ENCODE peak calls at places on chromosomes 4 and X, in seven cellular contexts. D is hippocampal formation; N is Ammon's horn; C is mesendoderm; Y is effector memory CD4-positive, alpha-beta T cell; I is suprapubic skin; H is NCI-H524 treated with DMSO at 0.1 percent for 48 hours. W is an unnamed sample.
A peak's percentile ranks its signal among the peaks of the same experiment; 100 is the strongest.

GRCh38 chr4:113447061-113447460 is 314.5 kb downstream of the CAMK2D start:
- DNase-seq in N (no peak), H (no peak), I (no peak), C (no peak), D (no peak), Y (no peak), W (no peak)

GRCh38 chr4:152591876-152592275 is 56.0 kb upstream of the FBXW7 start:
- DNase-seq in D (no peak), Y (no peak), C (no peak), H (no peak), N (peak; percentile 34), I (no peak), W (no peak)

GRCh38 chr4:169251291-169252235 is 19.2 kb downstream of the SH3RF1 start:
- DNase-seq in D (no peak), I (no peak), H (no peak), C (peak; percentile 92), N (no peak), Y (no peak), W (peak; percentile 78)

GRCh38 chr4:17605236-17605635 is 9.2 kb upstream of the MED28 start:
- DNase-seq in D (no peak), Y (no peak), C (no peak), I (no peak), N (peak; percentile 58), H (no peak), W (no peak)

GRCh38 chrX:140057001-140057411 is 91.7 kb upstream of the CXorf66 start:
- DNase-seq in D (peak; percentile 49), Y (no peak), C (peak; percentile 79), I (peak; percentile 70), N (peak; percentile 85), H (no peak), W (peak; percentile 57)

GRCh38 chr4:163758032-163758431 is 263.5 kb downstream of the TMA16 start:
- DNase-seq in I (no peak), N (no peak), C (no peak), Y (no peak), D (no peak), H (no peak), W (no peak)

GRCh38 chr4:166290426-166290825 is 417.4 kb downstream of the TLL1 start:
- DNase-seq in N (no peak), D (no peak), H (no peak), Y (no peak), C (no peak), I (no peak), W (no peak)

GRCh38 chr4:55543858-55544257 is 2.9 kb downstream of the CLOCK start:
- DNase-seq in N (no peak), Y (no peak), H (no peak), D (no peak), C (peak; percentile 17), I (no peak), W (peak; percentile 39)

GRCh38 chrX:36683507-36683906 is 324.7 kb upstream of the FAM47C start:
- DNase-seq in C (no peak), D (no peak), H (no peak), I (no peak), Y (no peak), N (no peak), W (no peak)

GRCh38 chr4:84814100-84814750 is 152.3 kb downstream of the WDFY3 start:
- DNase-seq in N (no peak), H (no peak), Y (no peak), I (no peak), C (no peak), D (no peak), W (peak; percentile 85)

GRCh38 chr4:37873383-37873782 is 17.5 kb upstream of the TBC1D1 start:
- DNase-seq in D (no peak), C (no peak), H (no peak), I (no peak), N (no peak), Y (no peak), W (no peak)

GRCh38 chr4:107164962-107165361 is 128.8 kb upstream of the DKK2 start:
- DNase-seq in D (no peak), I (no peak), N (no peak), Y (no peak), C (no peak), H (no peak), W (no peak)

GRCh38 chr4:129254126-129254525 is 158.2 kb downstream of the C4orf33 start:
- DNase-seq in Y (no peak), N (no peak), D (no peak), C (no peak), H (no peak), I (no peak), W (no peak)

GRCh38 chr4:166252487-166253402 is 379.7 kb downstream of the TLL1 start:
- DNase-seq in H (no peak), N (peak; percentile 13), C (peak; percentile 52), Y (no peak), D (no peak), I (no peak), W (peak; percentile 40)

GRCh38 chrX:13821740-13822139 is 4.8 kb upstream of the GPM6B start:
- DNase-seq in Y (no peak), H (no peak), C (no peak), D (no peak), N (no peak), I (no peak), W (no peak)

GRCh38 chr4:122665148-122665547 is 44.3 kb upstream of the IL21 start:
- DNase-seq in N (no peak), I (no peak), C (no peak), D (no peak), H (no peak), Y (no peak), W (no peak)

GRCh38 chrX:65634732-65635131 is 32.7 kb upstream of the MSN start:
- DNase-seq in D (no peak), Y (no peak), H (no peak), C (no peak), I (no peak), N (no peak), W (no peak)

GRCh38 chrX:47644557-47645091 is 5.7 kb downstream of the ELK1 start:
- DNase-seq in D (no peak), Y (no peak), N (peak; percentile 50), C (peak; percentile 78), H (no peak), I (no peak), W (no peak)

GRCh38 chr4:146381263-146381872 is 140.4 kb downstream of the SLC10A7 start:
- DNase-seq in H (no peak), I (no peak), C (peak; percentile 51), D (no peak), N (no peak), Y (no peak), W (no peak)

GRCh38 chrX:11688201-11688600 is 22.5 kb upstream of the ARHGAP6 start:
- DNase-seq in I (no peak), D (no peak), N (no peak), H (no peak), C (no peak), Y (no peak), W (no peak)

W was measured in ACHN.